ENCODE peak calls at places on chromosome 2, in five cellular contexts. Q, M, I, K and C are unnamed samples.

GRCh38 chr2:85505551-85506238 is 33.3 kb upstream of the MAT2A start:
- DNase-seq in K (no peak), Q (no peak), M (no peak), I (no peak), C (no peak)

GRCh38 chr2:9744256-9745004 is 98.8 kb upstream of the TAF1B start:
- DNase-seq in Q (no peak), K (no peak), M (no peak), I (no peak), C (peak; percentile 23)

GRCh38 chr2:174577967-174578589 is 19.5 kb downstream of the WIPF1 start:
- DNase-seq in I (no peak), K (no peak), Q (peak; percentile 43), M (no peak), C (no peak)

GRCh38 chr2:37228788-37229187 is 2.6 kb downstream of the CEBPZ start:
- DNase-seq in I (no peak), K (no peak), Q (no peak), M (no peak), C (no peak)

GRCh38 chr2:60230037-60230436 is 323.4 kb downstream of the BCL11A start:
- DNase-seq in Q (no peak), K (no peak), M (no peak), I (no peak), C (no peak)

GRCh38 chr2:182867411-182868048 is 1.1 kb upstream of the FRZB start:
- DNase-seq in K (no peak), I (no peak), M (no peak), Q (no peak), C (no peak)

GRCh38 chr2:48545244-48545643 is 15.3 kb downstream of the STON1 start:
- DNase-seq in K (no peak), I (no peak), M (no peak), Q (no peak), C (no peak)

GRCh38 chr2:159939946-159940345 is 122.5 kb downstream of the PLA2R1 start:
- DNase-seq in I (no peak), K (no peak), M (no peak), Q (no peak), C (no peak)

GRCh38 chr2:235005603-235006259 is 53.9 kb downstream of the SH3BP4 start:
- DNase-seq in Q (no peak), K (no peak), I (no peak), M (no peak), C (no peak)

GRCh38 chr2:209495855-209496585 is 72.2 kb downstream of the MAP2 start:
- DNase-seq in M (peak; percentile 20), K (no peak), Q (no peak), I (no peak), C (peak; percentile 91)

GRCh38 chr2:43084699-43085091 is 141.7 kb downstream of the ZFP36L2 start:
- DNase-seq in K (no peak), M (peak; percentile 32), I (no peak), Q (no peak), C (no peak)